ENCODE peak calls at places on chromosomes 1 and 21, in ten cellular contexts. One of them, this sample, is unnamed.

GRCh38 chr1:171218661-171219060 is 29.6 kb upstream of the FMO1 start:
- DNase-seq in H1: no peak
- DNase-seq in HTR-8/SVneo: no peak
- DNase-seq in stimulated activated CD4-positive, alpha-beta T cell treated with anti-CD3 and anti-CD28 coated beads, Interleukin-2, amount 100 ng/mL, for 48 hours: no peak
- DNase-seq in mesothelial cell of epicardium: no peak
- DNase-seq in aorta: no peak
- DNase-seq in CD4-positive, CD25-positive, alpha-beta regulatory T cell: no peak
- DNase-seq in pulmonary artery endothelial cell: no peak
- DNase-seq in A172: no peak
- DNase-seq in heart left ventricle: no peak
- DNase-seq in this sample: no peak

GRCh38 chr1:246106342-246106763 is 400.7 kb downstream of the SMYD3 start:
- DNase-seq in H1: no peak
- DNase-seq in HTR-8/SVneo: no peak
- DNase-seq in stimulated activated CD4-positive, alpha-beta T cell treated with anti-CD3 and anti-CD28 coated beads, Interleukin-2, amount 100 ng/mL, for 48 hours: no peak
- DNase-seq in mesothelial cell of epicardium: no peak
- DNase-seq in aorta: no peak
- DNase-seq in CD4-positive, CD25-positive, alpha-beta regulatory T cell: no peak
- DNase-seq in pulmonary artery endothelial cell: no peak
- DNase-seq in A172: peak
- DNase-seq in heart left ventricle: no peak
- DNase-seq in this sample: no peak

GRCh38 chr1:195756109-195756508 is 852.1 kb downstream of the KCNT2 start:
- DNase-seq in H1: no peak
- DNase-seq in HTR-8/SVneo: no peak
- DNase-seq in stimulated activated CD4-positive, alpha-beta T cell treated with anti-CD3 and anti-CD28 coated beads, Interleukin-2, amount 100 ng/mL, for 48 hours: no peak
- DNase-seq in mesothelial cell of epicardium: no peak
- DNase-seq in aorta: no peak
- DNase-seq in CD4-positive, CD25-positive, alpha-beta regulatory T cell: no peak
- DNase-seq in pulmonary artery endothelial cell: no peak
- DNase-seq in A172: no peak
- DNase-seq in heart left ventricle: no peak
- DNase-seq in this sample: no peak

GRCh38 chr1:225477296-225477911 is 49.6 kb upstream of the LBR start:
- DNase-seq in H1: peak
- DNase-seq in HTR-8/SVneo: no peak
- DNase-seq in stimulated activated CD4-positive, alpha-beta T cell treated with anti-CD3 and anti-CD28 coated beads, Interleukin-2, amount 100 ng/mL, for 48 hours: no peak
- DNase-seq in mesothelial cell of epicardium: no peak
- DNase-seq in aorta: peak
- DNase-seq in CD4-positive, CD25-positive, alpha-beta regulatory T cell: no peak
- DNase-seq in pulmonary artery endothelial cell: no peak
- DNase-seq in A172: no peak
- DNase-seq in heart left ventricle: no peak
- DNase-seq in this sample: no peak

GRCh38 chr1:239844833-239845232 is 246.8 kb upstream of the FMN2 start:
- DNase-seq in H1: no peak
- DNase-seq in HTR-8/SVneo: no peak
- DNase-seq in stimulated activated CD4-positive, alpha-beta T cell treated with anti-CD3 and anti-CD28 coated beads, Interleukin-2, amount 100 ng/mL, for 48 hours: no peak
- DNase-seq in mesothelial cell of epicardium: no peak
- DNase-seq in aorta: no peak
- DNase-seq in CD4-positive, CD25-positive, alpha-beta regulatory T cell: no peak
- DNase-seq in pulmonary artery endothelial cell: no peak
- DNase-seq in A172: peak
- DNase-seq in heart left ventricle: no peak
- DNase-seq in this sample: no peak

GRCh38 chr1:24770891-24771290 is 25.6 kb downstream of the CLIC4 start:
- DNase-seq in H1: no peak
- DNase-seq in HTR-8/SVneo: no peak
- DNase-seq in stimulated activated CD4-positive, alpha-beta T cell treated with anti-CD3 and anti-CD28 coated beads, Interleukin-2, amount 100 ng/mL, for 48 hours: no peak
- DNase-seq in mesothelial cell of epicardium: no peak
- DNase-seq in aorta: no peak
- DNase-seq in CD4-positive, CD25-positive, alpha-beta regulatory T cell: no peak
- DNase-seq in pulmonary artery endothelial cell: no peak
- DNase-seq in A172: peak
- DNase-seq in heart left ventricle: no peak
- DNase-seq in this sample: no peak

GRCh38 chr1:21902378-21903012 is 34.6 kb downstream of the HSPG2 start:
- DNase-seq in H1: no peak
- DNase-seq in HTR-8/SVneo: no peak
- DNase-seq in stimulated activated CD4-positive, alpha-beta T cell treated with anti-CD3 and anti-CD28 coated beads, Interleukin-2, amount 100 ng/mL, for 48 hours: no peak
- DNase-seq in mesothelial cell of epicardium: no peak
- DNase-seq in aorta: no peak
- DNase-seq in CD4-positive, CD25-positive, alpha-beta regulatory T cell: no peak
- DNase-seq in pulmonary artery endothelial cell: no peak
- DNase-seq in A172: no peak
- DNase-seq in heart left ventricle: no peak
- DNase-seq in this sample: no peak

GRCh38 chr1:89804646-89805237 is 16.1 kb upstream of the LRRC8D start:
- DNase-seq in H1: peak
- DNase-seq in HTR-8/SVneo: peak
- DNase-seq in stimulated activated CD4-positive, alpha-beta T cell treated with anti-CD3 and anti-CD28 coated beads, Interleukin-2, amount 100 ng/mL, for 48 hours: peak
- DNase-seq in mesothelial cell of epicardium: peak
- DNase-seq in aorta: peak
- DNase-seq in CD4-positive, CD25-positive, alpha-beta regulatory T cell: peak
- DNase-seq in pulmonary artery endothelial cell: peak
- DNase-seq in A172: peak
- DNase-seq in heart left ventricle: peak
- DNase-seq in this sample: peak

GRCh38 chr1:31761883-31762282 is 2.3 kb downstream of the ADGRB2 start:
- DNase-seq in H1: no peak
- DNase-seq in HTR-8/SVneo: no peak
- DNase-seq in stimulated activated CD4-positive, alpha-beta T cell treated with anti-CD3 and anti-CD28 coated beads, Interleukin-2, amount 100 ng/mL, for 48 hours: no peak
- DNase-seq in mesothelial cell of epicardium: no peak
- DNase-seq in aorta: no peak
- DNase-seq in CD4-positive, CD25-positive, alpha-beta regulatory T cell: no peak
- DNase-seq in pulmonary artery endothelial cell: no peak
- DNase-seq in A172: peak
- DNase-seq in heart left ventricle: no peak
- DNase-seq in this sample: no peak

GRCh38 chr1:10610901-10611600 is 136.3 kb downstream of the PEX14 start:
- DNase-seq in H1: no peak
- DNase-seq in HTR-8/SVneo: no peak
- DNase-seq in stimulated activated CD4-positive, alpha-beta T cell treated with anti-CD3 and anti-CD28 coated beads, Interleukin-2, amount 100 ng/mL, for 48 hours: no peak
- DNase-seq in mesothelial cell of epicardium: no peak
- DNase-seq in aorta: no peak
- DNase-seq in CD4-positive, CD25-positive, alpha-beta regulatory T cell: no peak
- DNase-seq in pulmonary artery endothelial cell: no peak
- DNase-seq in A172: no peak
- DNase-seq in heart left ventricle: no peak
- DNase-seq in this sample: no peak

GRCh38 chr1:43069481-43070050 is 102.5 kb downstream of the EBNA1BP2 start:
- DNase-seq in H1: no peak
- DNase-seq in HTR-8/SVneo: no peak
- DNase-seq in stimulated activated CD4-positive, alpha-beta T cell treated with anti-CD3 and anti-CD28 coated beads, Interleukin-2, amount 100 ng/mL, for 48 hours: no peak
- DNase-seq in mesothelial cell of epicardium: no peak
- DNase-seq in aorta: no peak
- DNase-seq in CD4-positive, CD25-positive, alpha-beta regulatory T cell: no peak
- DNase-seq in pulmonary artery endothelial cell: no peak
- DNase-seq in A172: no peak
- DNase-seq in heart left ventricle: no peak
- DNase-seq in this sample: no peak

GRCh38 chr1:17704176-17704575 is 51.0 kb upstream of the ACTL8 start:
- DNase-seq in H1: no peak
- DNase-seq in HTR-8/SVneo: no peak
- DNase-seq in stimulated activated CD4-positive, alpha-beta T cell treated with anti-CD3 and anti-CD28 coated beads, Interleukin-2, amount 100 ng/mL, for 48 hours: no peak
- DNase-seq in mesothelial cell of epicardium: no peak
- DNase-seq in aorta: no peak
- DNase-seq in CD4-positive, CD25-positive, alpha-beta regulatory T cell: no peak
- DNase-seq in pulmonary artery endothelial cell: no peak
- DNase-seq in A172: no peak
- DNase-seq in heart left ventricle: no peak
- DNase-seq in this sample: no peak

GRCh38 chr21:36113647-36114428 is 21.0 kb upstream of the CBR3 start:
- DNase-seq in H1: no peak
- DNase-seq in HTR-8/SVneo: no peak
- DNase-seq in stimulated activated CD4-positive, alpha-beta T cell treated with anti-CD3 and anti-CD28 coated beads, Interleukin-2, amount 100 ng/mL, for 48 hours: no peak
- DNase-seq in mesothelial cell of epicardium: no peak
- DNase-seq in aorta: no peak
- DNase-seq in CD4-positive, CD25-positive, alpha-beta regulatory T cell: peak
- DNase-seq in pulmonary artery endothelial cell: no peak
- DNase-seq in A172: no peak
- DNase-seq in heart left ventricle: no peak
- DNase-seq in this sample: no peak

GRCh38 chr1:15427280-15427666 is 11.0 kb upstream of the CTRC start:
- DNase-seq in H1: no peak
- DNase-seq in HTR-8/SVneo: no peak
- DNase-seq in stimulated activated CD4-positive, alpha-beta T cell treated with anti-CD3 and anti-CD28 coated beads, Interleukin-2, amount 100 ng/mL, for 48 hours: no peak
- DNase-seq in mesothelial cell of epicardium: no peak
- DNase-seq in aorta: no peak
- DNase-seq in CD4-positive, CD25-positive, alpha-beta regulatory T cell: no peak
- DNase-seq in pulmonary artery endothelial cell: no peak
- DNase-seq in A172: no peak
- DNase-seq in heart left ventricle: no peak
- DNase-seq in this sample: no peak

GRCh38 chr1:1318131-1318652 is 6.3 kb downstream of the INTS11 start:
- DNase-seq in H1: no peak
- DNase-seq in HTR-8/SVneo: peak
- DNase-seq in stimulated activated CD4-positive, alpha-beta T cell treated with anti-CD3 and anti-CD28 coated beads, Interleukin-2, amount 100 ng/mL, for 48 hours: no peak
- DNase-seq in mesothelial cell of epicardium: no peak
- DNase-seq in aorta: peak
- DNase-seq in CD4-positive, CD25-positive, alpha-beta regulatory T cell: no peak
- DNase-seq in pulmonary artery endothelial cell: peak
- DNase-seq in A172: peak
- DNase-seq in heart left ventricle: no peak
- DNase-seq in this sample: no peak